ENCODE peak calls at places on chromosomes 2 and 18, in six cellular contexts. One of them, this sample, is unnamed. For H3K36me3, the result is how much of the 10 kb centered on the place peaks cover.

GRCh38 chr18:62248313-62248712 is 61.3 kb downstream of the RELCH start:
- DNase-seq in neural progenitor cell: no peak
- DNase-seq in gastrocnemius medialis: no peak
- DNase-seq in CD8-positive, alpha-beta T cell: no peak
- DNase-seq in K562: no peak
- DNase-seq in prostate gland: no peak
- DNase-seq in this sample: no peak

GRCh38 chr18:24937624-24938285 is 414.2 kb downstream of the ZNF521 start:
- DNase-seq in neural progenitor cell: no peak
- DNase-seq in gastrocnemius medialis: no peak
- DNase-seq in CD8-positive, alpha-beta T cell: no peak
- DNase-seq in K562: no peak
- DNase-seq in prostate gland: no peak
- DNase-seq in this sample: no peak

GRCh38 chr2:241514545-241514944 is 6.2 kb upstream of the STK25 start:
- DNase-seq in neural progenitor cell: no peak
- DNase-seq in gastrocnemius medialis: no peak
- DNase-seq in CD8-positive, alpha-beta T cell: no peak
- DNase-seq in K562: no peak
- DNase-seq in prostate gland: no peak
- DNase-seq in this sample: no peak

GRCh38 chr2:200577000-200577399 is 8.8 kb upstream of the AOX1 start:
- DNase-seq in neural progenitor cell: no peak
- DNase-seq in gastrocnemius medialis: no peak
- DNase-seq in CD8-positive, alpha-beta T cell: no peak
- DNase-seq in K562: no peak
- DNase-seq in prostate gland: no peak
- DNase-seq in this sample: no peak

GRCh38 chr2:16293871-16294270 is 353.5 kb downstream of the MYCN start:
- DNase-seq in neural progenitor cell: no peak
- DNase-seq in gastrocnemius medialis: no peak
- DNase-seq in CD8-positive, alpha-beta T cell: no peak
- DNase-seq in K562: no peak
- DNase-seq in prostate gland: no peak
- DNase-seq in this sample: no peak

GRCh38 chr18:35117951-35118411 is 76.8 kb downstream of the MAPRE2 start:
- DNase-seq in neural progenitor cell: peak
- DNase-seq in gastrocnemius medialis: peak
- DNase-seq in CD8-positive, alpha-beta T cell: no peak
- DNase-seq in K562: no peak
- DNase-seq in prostate gland: no peak
- DNase-seq in this sample: peak

GRCh38 chr2:55164534-55165104 is 67.5 kb downstream of the CLHC1 start:
- DNase-seq in neural progenitor cell: no peak
- DNase-seq in gastrocnemius medialis: no peak
- DNase-seq in CD8-positive, alpha-beta T cell: no peak
- DNase-seq in K562: no peak
- DNase-seq in prostate gland: no peak
- DNase-seq in this sample: no peak

GRCh38 chr2:35846-36245 is 10.5 kb downstream of the FAM110C start:
- DNase-seq in neural progenitor cell: no peak
- DNase-seq in gastrocnemius medialis: no peak
- DNase-seq in CD8-positive, alpha-beta T cell: no peak
- DNase-seq in K562: no peak
- DNase-seq in prostate gland: peak
- DNase-seq in this sample: no peak

GRCh38 chr2:8754056-8754790 is 72.4 kb downstream of the ID2 start:
- DNase-seq in neural progenitor cell: no peak
- DNase-seq in gastrocnemius medialis: no peak
- DNase-seq in CD8-positive, alpha-beta T cell: no peak
- DNase-seq in K562: no peak
- DNase-seq in prostate gland: no peak
- DNase-seq in this sample: peak

GRCh38 chr2:221641181-221641871 is 69.2 kb upstream of the EPHA4 start:
- DNase-seq in neural progenitor cell: no peak
- DNase-seq in gastrocnemius medialis: no peak
- DNase-seq in CD8-positive, alpha-beta T cell: no peak
- DNase-seq in K562: no peak
- DNase-seq in prostate gland: no peak
- DNase-seq in this sample: peak

GRCh38 chr2:160140471-160140870 is 59.6 kb downstream of the ITGB6 start:
- DNase-seq in neural progenitor cell: no peak
- DNase-seq in gastrocnemius medialis: no peak
- DNase-seq in CD8-positive, alpha-beta T cell: no peak
- DNase-seq in K562: no peak
- DNase-seq in prostate gland: no peak
- DNase-seq in this sample: peak

GRCh38 chr2:133489641-133490411 is 78.4 kb downstream of the NCKAP5 start:
- DNase-seq in neural progenitor cell: no peak
- DNase-seq in gastrocnemius medialis: peak
- DNase-seq in CD8-positive, alpha-beta T cell: no peak
- DNase-seq in K562: no peak
- DNase-seq in prostate gland: no peak
- DNase-seq in this sample: no peak

GRCh38 chr18:79806976-79807841 is 9.5 kb downstream of the KCNG2 start:
- DNase-seq in neural progenitor cell: no peak
- DNase-seq in gastrocnemius medialis: no peak
- DNase-seq in CD8-positive, alpha-beta T cell: no peak
- DNase-seq in K562: no peak
- DNase-seq in prostate gland: no peak
- DNase-seq in this sample: no peak

GRCh38 chr2:102806250-102806837 is 44.5 kb downstream of the TMEM182 start:
- DNase-seq in neural progenitor cell: peak
- DNase-seq in gastrocnemius medialis: peak
- DNase-seq in CD8-positive, alpha-beta T cell: no peak
- DNase-seq in K562: peak
- DNase-seq in prostate gland: peak
- DNase-seq in this sample: peak

GRCh38 chr18:57581301-57581934 is 5.1 kb downstream of the FECH start:
- DNase-seq in neural progenitor cell: no peak
- DNase-seq in gastrocnemius medialis: no peak
- DNase-seq in CD8-positive, alpha-beta T cell: no peak
- DNase-seq in K562: no peak
- DNase-seq in prostate gland: no peak
- DNase-seq in this sample: no peak

GRCh38 chr2:138137949-138138348 is 173.7 kb downstream of the HNMT start:
- DNase-seq in neural progenitor cell: no peak
- DNase-seq in gastrocnemius medialis: no peak
- DNase-seq in CD8-positive, alpha-beta T cell: no peak
- DNase-seq in K562: no peak
- DNase-seq in prostate gland: no peak
- DNase-seq in this sample: no peak

GRCh38 chr18:12452801-12453200 is 45.1 kb downstream of the PRELID3A start:
- DNase-seq in neural progenitor cell: no peak
- DNase-seq in gastrocnemius medialis: no peak
- DNase-seq in CD8-positive, alpha-beta T cell: no peak
- DNase-seq in K562: no peak
- DNase-seq in prostate gland: no peak
- DNase-seq in this sample: no peak

GRCh38 chr18:12443631-12444030 is 35.9 kb downstream of the PRELID3A start:
- DNase-seq in neural progenitor cell: no peak
- DNase-seq in gastrocnemius medialis: no peak
- DNase-seq in CD8-positive, alpha-beta T cell: no peak
- DNase-seq in K562: no peak
- DNase-seq in prostate gland: no peak
- DNase-seq in this sample: no peak

DNA sequence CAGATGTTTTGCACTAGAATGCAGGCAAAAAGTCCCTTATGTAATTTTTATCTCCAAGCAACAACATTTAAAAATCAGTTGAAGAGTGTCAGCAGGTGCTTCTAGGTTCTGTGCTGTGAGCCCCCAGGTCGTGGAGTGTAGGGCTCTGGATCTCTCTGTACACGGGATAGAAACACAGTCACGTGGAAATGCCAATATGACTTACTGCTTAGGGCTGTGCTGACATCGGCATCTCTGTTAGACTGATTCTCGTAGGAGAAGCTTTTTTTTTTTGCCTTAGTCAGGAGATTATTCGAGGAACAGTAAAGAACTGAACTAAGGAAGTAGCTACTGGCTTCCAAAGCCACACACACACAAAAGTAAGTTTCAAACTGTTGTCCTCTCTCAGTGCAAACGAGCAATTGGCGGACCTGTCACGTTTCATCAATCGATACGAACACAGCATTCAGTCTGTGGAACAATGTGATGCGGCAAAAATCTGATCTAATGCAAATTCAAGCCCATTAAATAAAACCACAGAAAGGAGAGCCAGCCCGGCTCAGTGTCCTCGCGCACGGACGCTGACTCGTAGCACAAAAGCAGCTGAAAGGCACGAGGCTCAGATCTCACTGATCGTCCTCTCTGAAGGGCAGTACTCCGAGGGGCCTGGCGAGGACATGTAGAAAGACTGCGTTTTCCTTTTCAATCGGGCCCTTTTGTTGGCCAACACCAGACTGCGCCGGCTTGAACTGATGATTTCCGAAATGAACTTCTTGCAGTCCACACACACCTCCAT is 41.5 kb downstream of the PRELID3A start:
- DNase-seq in neural progenitor cell: peak
- DNase-seq in gastrocnemius medialis: no peak
- DNase-seq in CD8-positive, alpha-beta T cell: no peak
- DNase-seq in K562: no peak
- DNase-seq in prostate gland: no peak
- DNase-seq in this sample: no peak
- H3K27ac ChIP-seq in neural progenitor cell: peak
- H3K27ac ChIP-seq in gastrocnemius medialis: no peak
- H3K27ac ChIP-seq in CD8-positive, alpha-beta T cell: no peak
- H3K27ac ChIP-seq in K562: no peak
- H3K27ac ChIP-seq in prostate gland: no peak
- H3K27ac ChIP-seq in this sample: no peak

GRCh38 chr2:120977582-120978358 is 242.1 kb downstream of the GLI2 start:
- DNase-seq in neural progenitor cell: no peak
- DNase-seq in gastrocnemius medialis: no peak
- DNase-seq in CD8-positive, alpha-beta T cell: no peak
- DNase-seq in K562: no peak
- DNase-seq in prostate gland: no peak
- DNase-seq in this sample: no peak

GRCh38 chr2:120979921-120980320 is 244.3 kb downstream of the GLI2 start:
- DNase-seq in neural progenitor cell: no peak
- DNase-seq in gastrocnemius medialis: no peak
- DNase-seq in CD8-positive, alpha-beta T cell: no peak
- DNase-seq in K562: no peak
- DNase-seq in prostate gland: no peak
- DNase-seq in this sample: no peak

GRCh38 chr2:120978359-120979050 is 242.8 kb downstream of the GLI2 start:
- DNase-seq in neural progenitor cell: no peak
- DNase-seq in gastrocnemius medialis: no peak
- DNase-seq in CD8-positive, alpha-beta T cell: no peak
- DNase-seq in K562: no peak
- DNase-seq in prostate gland: no peak
- DNase-seq in this sample: peak

GRCh38 chr2:120976501-120977307 is 241.0 kb downstream of the GLI2 start:
- DNase-seq in neural progenitor cell: no peak
- DNase-seq in gastrocnemius medialis: no peak
- DNase-seq in CD8-positive, alpha-beta T cell: no peak
- DNase-seq in K562: no peak
- DNase-seq in prostate gland: no peak
- DNase-seq in this sample: no peak

GRCh38 chr2:120979398-120979797 is 243.7 kb downstream of the GLI2 start:
- DNase-seq in neural progenitor cell: no peak
- DNase-seq in gastrocnemius medialis: no peak
- DNase-seq in CD8-positive, alpha-beta T cell: no peak
- DNase-seq in K562: no peak
- DNase-seq in prostate gland: no peak
- DNase-seq in this sample: no peak
- H3K36me3 ChIP-seq in neural progenitor cell: under half
- H3K36me3 ChIP-seq in gastrocnemius medialis: under half
- H3K36me3 ChIP-seq in CD8-positive, alpha-beta T cell: under half
- H3K36me3 ChIP-seq in K562: under half
- H3K36me3 ChIP-seq in prostate gland: under half
- H3K36me3 ChIP-seq in this sample: under half

GRCh38 chr2:40488101-40488598 is 36.3 kb upstream of the SLC8A1 start:
- DNase-seq in neural progenitor cell: peak
- DNase-seq in gastrocnemius medialis: no peak
- DNase-seq in CD8-positive, alpha-beta T cell: no peak
- DNase-seq in K562: no peak
- DNase-seq in prostate gland: no peak
- DNase-seq in this sample: peak
- TF ChIP-seq CTCF in neural progenitor cell: peak
- TF ChIP-seq CTCF in gastrocnemius medialis: no peak
- TF ChIP-seq CTCF in CD8-positive, alpha-beta T cell: no peak
- TF ChIP-seq CTCF in K562: no peak
- TF ChIP-seq CTCF in prostate gland: no peak
- TF ChIP-seq CTCF in this sample: peak

GRCh38 chr18:48661421-48661820 is 122.6 kb downstream of the CTIF start:
- DNase-seq in neural progenitor cell: no peak
- DNase-seq in gastrocnemius medialis: no peak
- DNase-seq in CD8-positive, alpha-beta T cell: no peak
- DNase-seq in K562: no peak
- DNase-seq in prostate gland: no peak
- DNase-seq in this sample: no peak

GRCh38 chr18:48663931-48664847 is 125.4 kb downstream of the CTIF start:
- DNase-seq in neural progenitor cell: peak
- DNase-seq in gastrocnemius medialis: peak
- DNase-seq in CD8-positive, alpha-beta T cell: peak
- DNase-seq in K562: peak
- DNase-seq in prostate gland: peak
- DNase-seq in this sample: no peak

GRCh38 chr18:48663096-48663930 is 124.5 kb downstream of the CTIF start:
- DNase-seq in neural progenitor cell: no peak
- DNase-seq in gastrocnemius medialis: no peak
- DNase-seq in CD8-positive, alpha-beta T cell: no peak
- DNase-seq in K562: no peak
- DNase-seq in prostate gland: no peak
- DNase-seq in this sample: no peak

GRCh38 chr18:48660346-48661228 is 121.8 kb downstream of the CTIF start:
- DNase-seq in neural progenitor cell: no peak
- DNase-seq in gastrocnemius medialis: no peak
- DNase-seq in CD8-positive, alpha-beta T cell: no peak
- DNase-seq in K562: no peak
- DNase-seq in prostate gland: no peak
- DNase-seq in this sample: no peak

GRCh38 chr18:48662021-48662661 is 123.3 kb downstream of the CTIF start:
- DNase-seq in neural progenitor cell: peak
- DNase-seq in gastrocnemius medialis: no peak
- DNase-seq in CD8-positive, alpha-beta T cell: no peak
- DNase-seq in K562: peak
- DNase-seq in prostate gland: peak
- DNase-seq in this sample: peak
- H3K27ac ChIP-seq in neural progenitor cell: no peak
- H3K27ac ChIP-seq in gastrocnemius medialis: no peak
- H3K27ac ChIP-seq in CD8-positive, alpha-beta T cell: no peak
- H3K27ac ChIP-seq in K562: no peak
- H3K27ac ChIP-seq in prostate gland: peak
- H3K27ac ChIP-seq in this sample: peak

This sample was measured in brain microvascular endothelial cell.